ENCODE peak calls at places on chromosome 13, in four cellular contexts. M, Y, A and U are unnamed samples.

GRCh38 chr13:50124536-50125305 is 109.5 kb downstream of the KCNRG start:
- DNase-seq in M (peak; percentile 54), Y (peak; percentile 99), A (no peak), U (peak; percentile 54)

GRCh38 chr13:98896083-98896867 is 81.6 kb downstream of the DOCK9 start:
- DNase-seq in M (no peak), Y (no peak), A (no peak), U (no peak)

GRCh38 chr13:110047511-110047910 is 259.4 kb downstream of the COL4A1 start:
- DNase-seq in M (no peak), Y (peak; percentile 82), A (no peak), U (peak; percentile 58)

GRCh38 chr13:33286143-33286542 is 588 bp upstream of the STARD13 start:
- DNase-seq in M (no peak), Y (no peak), A (no peak), U (no peak)

GRCh38 chr13:95356916-95357315 is 55.7 kb upstream of the ABCC4 start:
- DNase-seq in M (no peak), Y (no peak), A (no peak), U (no peak)

GRCh38 chr13:57629391-57629804 is 2.1 kb upstream of the PCDH17 start:
- DNase-seq in M (no peak), Y (peak; percentile 61), A (peak; percentile 61), U (peak; percentile 14)

GRCh38 chr13:71015516-71015915 is 851.5 kb downstream of the DACH1 start:
- DNase-seq in M (no peak), Y (no peak), A (no peak), U (no peak)

GRCh38 chr13:36382030-36382429 is 35.8 kb upstream of the SPART start:
- DNase-seq in M (no peak), Y (no peak), A (no peak), U (no peak)

DNA sequence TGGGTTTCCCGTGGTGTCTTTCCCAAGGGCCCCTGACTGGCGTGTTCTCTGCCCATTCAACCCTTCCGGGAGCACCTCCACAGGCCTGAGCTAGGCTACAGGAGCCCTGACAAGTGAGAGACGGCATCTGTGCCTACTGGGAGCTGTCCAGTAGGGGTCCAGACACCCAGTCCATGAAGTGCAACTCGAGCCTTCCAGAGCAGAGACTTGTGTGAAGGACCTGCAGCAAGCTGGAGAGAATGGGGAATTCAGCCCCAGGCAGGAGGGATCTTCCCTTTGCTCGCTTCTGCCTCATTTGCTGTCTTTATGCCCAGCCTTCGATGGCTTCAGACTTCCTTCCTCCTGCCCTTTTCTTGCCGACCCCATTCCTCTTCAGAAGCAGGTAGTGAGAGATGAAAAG is 327.4 kb downstream of the FGF9 start:
- DNase-seq in M (no peak), Y (no peak), A (no peak), U (no peak)
- TF ChIP-seq CTCF in M (no peak), Y (no peak), A (no peak), U (no peak)

GRCh38 chr13:61286148-61286745 is 129.4 kb downstream of the PCDH20 start:
- DNase-seq in M (peak; percentile 19), Y (no peak), A (no peak), U (no peak)
- TF ChIP-seq CTCF in M (no peak), Y (no peak), A (peak; percentile 22), U (no peak)

GRCh38 chr13:91017031-91017668 is 330.3 kb upstream of the MIR17HG start:
- DNase-seq in M (peak; percentile 53), Y (no peak), A (no peak), U (no peak)
- TF ChIP-seq CTCF in M (peak; percentile 80), Y (peak; percentile 32), A (peak; percentile 70), U (peak; percentile 64)

GRCh38 chr13:75399879-75400217 is 82.1 kb downstream of the TBC1D4 start:
- DNase-seq in M (no peak), Y (no peak), A (no peak), U (no peak)
- TF ChIP-seq CTCF in M (no peak), Y (no peak), A (no peak), U (no peak)